ENCODE peak calls at places on chromosomes 4 and X, in six cellular contexts. U, N, G, C, B and R are unnamed samples.

GRCh38 chrX:131778269-131779218 is 234.7 kb downstream of the OR13H1 start:
- DNase-seq in U (no peak), N (no peak), G (no peak), C (no peak), B (peak), R (no peak)

GRCh38 chr4:24234288-24234848 is 344.5 kb upstream of the PPARGC1A start:
- DNase-seq in U (no peak), N (no peak), G (no peak), C (no peak), B (no peak), R (no peak)

GRCh38 chrX:129139837-129140679 is 383.2 kb downstream of the SMARCA1 start:
- DNase-seq in U (no peak), N (no peak), G (no peak), C (no peak), B (peak), R (no peak)

GRCh38 chrX:153336988-153337387 is 3.0 kb downstream of the ZNF275 start:
- DNase-seq in U (no peak), N (peak), G (no peak), C (no peak), B (no peak), R (no peak)

GRCh38 chrX:22950278-22951266 is 49.2 kb upstream of the DDX53 start:
- DNase-seq in U (peak), N (no peak), G (peak), C (no peak), B (no peak), R (no peak)

GRCh38 chr4:86592553-86593249 is 1.4 kb upstream of the PTPN13 start:
- DNase-seq in U (no peak), N (no peak), G (peak), C (no peak), B (peak), R (no peak)

GRCh38 chr4:145828802-145829485 is 109.7 kb downstream of the ZNF827 start:
- DNase-seq in U (no peak), N (no peak), G (no peak), C (no peak), B (no peak), R (no peak)

GRCh38 chr4:120691106-120691505 is 231.4 kb downstream of the PRDM5 start:
- DNase-seq in U (no peak), N (no peak), G (peak), C (no peak), B (no peak), R (no peak)

GRCh38 chr4:13521047-13521446 is 23.3 kb downstream of the NKX3-2 start:
- DNase-seq in U (no peak), N (no peak), G (no peak), C (no peak), B (no peak), R (no peak)

GRCh38 chr4:111362891-111363290 is 740.0 kb upstream of the PITX2 start:
- DNase-seq in U (peak), N (no peak), G (peak), C (no peak), B (peak), R (no peak)